ENCODE peak calls at places on chromosomes 2 and 18, in five cellular contexts. X is astrocyte of the spinal cord, P is HTR-8/SVneo, A is GM19239, B is OCI-LY7. V is an unnamed sample.

GRCh38 chr2:227888289-227888688 is 16.9 kb downstream of the DAW1 start:
- DNase-seq in A (no peak), B (no peak), P (no peak), X (no peak), V (no peak)

GRCh38 chr18:48486762-48487161 is 52.1 kb upstream of the CTIF start:
- DNase-seq in B (no peak), X (peak), A (no peak), P (no peak), V (peak)

GRCh38 chr2:181586569-181587076 is 70.3 kb downstream of the CERKL start:
- DNase-seq in B (peak), P (no peak), A (peak), X (peak), V (no peak)

GRCh38 chr2:222033541-222033940 is 265.3 kb downstream of the PAX3 start:
- DNase-seq in B (no peak), A (no peak), P (no peak), X (no peak), V (peak)

GRCh38 chr18:58781627-58782194 is 83.0 kb upstream of the ZNF532 start:
- DNase-seq in X (peak), P (peak), B (peak), A (peak), V (peak)

GRCh38 chr2:217653240-217653639 is 349.6 kb downstream of the TNS1 start:
- DNase-seq in B (no peak), P (peak), A (no peak), X (peak), V (peak)

GRCh38 chr2:190717764-190718651 is 69.1 kb downstream of the NAB1 start:
- DNase-seq in P (no peak), A (no peak), B (no peak), X (no peak), V (no peak)

GRCh38 chr2:8574196-8575010 is 107.5 kb upstream of the ID2 start:
- DNase-seq in X (no peak), B (peak), P (no peak), A (no peak), V (no peak)

GRCh38 chr2:206800501-206801416 is 35.4 kb downstream of the FASTKD2 start:
- DNase-seq in X (peak), A (peak), P (peak), B (peak), V (peak)

GRCh38 chr2:8264981-8265380 is 416.9 kb upstream of the ID2 start:
- DNase-seq in P (no peak), B (peak), X (peak), A (no peak), V (no peak)

GRCh38 chr2:168348076-168348475 is 100.7 kb upstream of the STK39 start:
- DNase-seq in X (peak), B (peak), P (peak), A (no peak), V (peak)

GRCh38 chr2:12607971-12608370 is 108.8 kb upstream of the TRIB2 start:
- DNase-seq in B (no peak), P (no peak), X (peak), A (no peak), V (no peak)

GRCh38 chr18:37487400-37487831 is 78.2 kb downstream of the CELF4 start:
- DNase-seq in B (no peak), A (no peak), X (no peak), P (no peak), V (no peak)

GRCh38 chr2:13308989-13309388 is 592.3 kb downstream of the TRIB2 start:
- DNase-seq in P (no peak), A (no peak), X (no peak), B (no peak), V (no peak)

GRCh38 chr2:33136056-33136455 is 189.3 kb downstream of the LTBP1 start:
- DNase-seq in P (no peak), X (peak), A (no peak), B (no peak), V (peak)

GRCh38 chr18:70291295-70291574 is 2.4 kb downstream of the SOCS6 start:
- DNase-seq in X (no peak), A (no peak), P (no peak), B (no peak), V (no peak)

GRCh38 chr2:157326683-157327082 is 1.1 kb upstream of the ERMN start:
- DNase-seq in X (no peak), P (no peak), B (no peak), A (no peak), V (no peak)

GRCh38 chr18:74498712-74499629 is 2.8 kb downstream of the CNDP2 start:
- DNase-seq in P (no peak), B (peak), A (peak), X (no peak), V (peak)

GRCh38 chr2:120578576-120579352 is 156.9 kb upstream of the GLI2 start:
- DNase-seq in X (no peak), B (peak), P (no peak), A (no peak), V (no peak)

GRCh38 chr2:102442967-102443828 is 20.2 kb downstream of the IL18RAP start:
- DNase-seq in B (peak), X (peak), P (peak), A (no peak), V (peak)

GRCh38 chr2:3535794-3536681 is 16.7 kb upstream of the ADI1 start:
- DNase-seq in P (peak), B (peak), A (no peak), X (peak), V (peak)

GRCh38 chr2:654896-655295 is 22.3 kb downstream of the TMEM18 start:
- DNase-seq in P (no peak), B (no peak), X (no peak), A (no peak), V (no peak)

GRCh38 chr18:46097853-46098615 is at the start of gene ATP5F1A:
- DNase-seq in X (peak), P (peak), B (peak), A (peak), V (peak)

GRCh38 chr2:100470898-100471514 is 724 bp downstream of the NMS start:
- DNase-seq in A (no peak), B (no peak), P (peak), X (peak), V (peak)

GRCh38 chr2:85273732-85274731 is 53.8 kb downstream of the TGOLN2 start:
- DNase-seq in X (peak), A (no peak), B (no peak), P (peak), V (peak)

GRCh38 chr2:238169708-238170251 is 11.0 kb downstream of the ERFE start:
- DNase-seq in P (peak), A (no peak), X (peak), B (peak), V (peak)

GRCh38 chr18:78819926-78820834 is 159.4 kb upstream of the SALL3 start:
- DNase-seq in A (no peak), X (no peak), B (no peak), P (no peak), V (no peak)

GRCh38 chr2:25377822-25378421 is 36.2 kb upstream of the DNMT3A start:
- DNase-seq in X (no peak), B (no peak), A (no peak), P (no peak), V (no peak)

GRCh38 chr2:174846941-174847938 is 83.0 kb upstream of the CHRNA1 start:
- DNase-seq in X (peak), P (peak), A (no peak), B (no peak), V (peak)

GRCh38 chr2:133641942-133642341 is 73.7 kb upstream of the NCKAP5 start:
- DNase-seq in A (no peak), X (no peak), P (no peak), B (no peak), V (no peak)

GRCh38 chr2:73239776-73240175 is 5.7 kb downstream of the CCT7 start:
- DNase-seq in X (peak), P (no peak), A (no peak), B (no peak), V (peak)

GRCh38 chr2:34627003-34627402 is 1027.9 kb upstream of the FAM98A start:
- DNase-seq in B (no peak), X (no peak), A (no peak), P (no peak), V (no peak)

GRCh38 chr2:201942525-201942924 is 91.1 kb upstream of the FZD7 start:
- DNase-seq in X (no peak), A (no peak), P (no peak), B (no peak), V (no peak)

GRCh38 chr2:186427970-186428369 is 58.1 kb upstream of the ZC3H15 start:
- DNase-seq in P (no peak), A (no peak), X (no peak), B (no peak), V (peak)

GRCh38 chr2:66665124-66665984 is 230.4 kb downstream of the MEIS1 start:
- DNase-seq in X (no peak), B (no peak), A (no peak), P (no peak), V (peak)

GRCh38 chr18:26568513-26568912 is 20.2 kb upstream of the KCTD1 start:
- DNase-seq in X (no peak), P (no peak), A (no peak), B (no peak), V (no peak)

GRCh38 chr2:37326285-37326684 is 1.7 kb upstream of the PRKD3 start:
- DNase-seq in B (no peak), X (peak), A (no peak), P (peak), V (peak)

V was measured in choroid plexus epithelial cell.